ENCODE peak calls at places on chromosomes 12 and 14, in ten cellular contexts. M is GM23248; T is heart right ventricle; N is CD8-positive, alpha-beta T cell; H is OCI-LY7; L is breast epithelium; C is BE2C; V is neuronal stem cell; O is fibroblast of mammary gland; K is HCT116. E is an unnamed sample.
A peak's percentile ranks its signal among the peaks of the same experiment; 100 is the strongest.

GRCh38 chr12:19066471-19067001 is 63.0 kb upstream of the PLEKHA5 start:
- DNase-seq in T (no peak), C (peak; percentile 7), V (no peak), O (no peak), L (no peak), K (no peak), M (no peak), H (no peak), N (no peak), E (no peak)

GRCh38 chr14:47919334-47919846 is 244.0 kb upstream of the MDGA2 start:
- DNase-seq in O (no peak), V (no peak), H (no peak), K (no peak), L (no peak), C (no peak), M (no peak), T (no peak), N (no peak), E (no peak)

GRCh38 chr14:90620540-90621204 is 195.6 kb downstream of the TTC7B start:
- DNase-seq in H (no peak), L (no peak), V (no peak), K (no peak), C (no peak), T (no peak), N (no peak), M (no peak), O (no peak), E (no peak)

GRCh38 chr12:52079576-52080402 is at the start of gene SMIM41:
- DNase-seq in C (no peak), T (peak; percentile 43), V (no peak), N (no peak), L (no peak), M (no peak), H (no peak), O (no peak), K (no peak), E (no peak)

GRCh38 chr14:61343471-61343870 is 22.1 kb downstream of the PRKCH start:
- DNase-seq in T (no peak), O (peak; percentile 25), C (no peak), H (no peak), N (no peak), L (no peak), V (no peak), M (peak; percentile 29), K (no peak), E (no peak)

GRCh38 chr12:104742551-104742961 is 215.5 kb downstream of the SLC41A2 start:
- DNase-seq in T (peak; percentile 53), L (no peak), N (no peak), M (no peak), V (no peak), C (peak; percentile 59), K (no peak), O (no peak), H (no peak), E (no peak)

GRCh38 chr12:51080136-51080535 is 3.3 kb downstream of the CSRNP2 start:
- DNase-seq in K (no peak), H (no peak), L (no peak), O (no peak), N (no peak), M (no peak), C (no peak), T (no peak), V (no peak), E (no peak)

GRCh38 chr12:20097561-20097960 is 270.8 kb upstream of the PDE3A start:
- DNase-seq in O (peak; percentile 79), M (peak; percentile 52), T (no peak), C (no peak), V (no peak), N (no peak), K (no peak), L (no peak), H (no peak), E (no peak)

GRCh38 chr14:74501135-74501614 is 7.6 kb downstream of the ISCA2 start:
- DNase-seq in M (peak; percentile 87), L (peak; percentile 73), C (peak; percentile 85), K (no peak), N (no peak), T (peak; percentile 58), O (peak; percentile 84), H (peak; percentile 31), V (peak; percentile 75), E (no peak)

GRCh38 chr12:19273482-19274330 is 144.2 kb downstream of the PLEKHA5 start:
- DNase-seq in N (peak; percentile 87), V (no peak), C (peak; percentile 90), L (peak; percentile 56), K (peak; percentile 82), M (peak; percentile 93), T (peak; percentile 64), H (no peak), O (peak; percentile 95), E (peak; percentile 96)

GRCh38 chr12:3049176-3049575 is 28.0 kb upstream of the TSPAN9 start:
- DNase-seq in V (no peak), N (no peak), T (no peak), H (no peak), K (no peak), O (no peak), C (no peak), L (no peak), M (no peak), E (no peak)

GRCh38 chr14:53510281-53510912 is 357.3 kb upstream of the DDHD1 start:
- DNase-seq in M (no peak), N (no peak), K (no peak), V (no peak), H (no peak), L (no peak), O (peak; percentile 35), T (no peak), C (no peak), E (no peak)

GRCh38 chr12:122681814-122682213 is 21.3 kb downstream of the HCAR2 start:
- DNase-seq in N (no peak), L (no peak), C (no peak), K (no peak), M (peak; percentile 70), V (no peak), T (no peak), H (no peak), O (peak; percentile 73), E (no peak)

GRCh38 chr12:15971211-15971610 is 60.1 kb downstream of the DERA start:
- DNase-seq in M (no peak), L (no peak), C (no peak), T (no peak), V (no peak), H (no peak), K (no peak), O (no peak), N (no peak), E (no peak)

GRCh38 chr12:9648701-9649531 is 20.6 kb upstream of the CLEC2D start:
- DNase-seq in K (no peak), T (no peak), H (peak; percentile 62), M (peak; percentile 48), C (no peak), N (peak; percentile 25), O (no peak), V (no peak), L (no peak), E (peak; percentile 27)

GRCh38 chr12:9651265-9651729 is 18.2 kb upstream of the CLEC2D start:
- DNase-seq in V (no peak), K (no peak), N (peak; percentile 59), L (no peak), H (peak; percentile 60), M (peak; percentile 76), O (peak; percentile 76), C (no peak), T (no peak), E (peak; percentile 41)

GRCh38 chr12:9646794-9647622 is 22.5 kb upstream of the CLEC2D start:
- DNase-seq in V (peak; percentile 3), C (no peak), H (peak; percentile 52), T (no peak), L (no peak), K (no peak), M (peak; percentile 47), O (peak; percentile 19), N (no peak), E (peak; percentile 55)

GRCh38 chr12:9647825-9648700 is 21.4 kb upstream of the CLEC2D start:
- DNase-seq in N (peak; percentile 95), O (peak; percentile 74), T (peak; percentile 83), H (peak; percentile 96), K (no peak), L (peak; percentile 73), V (peak; percentile 70), M (peak; percentile 88), C (peak; percentile 82), E (peak; percentile 84)

GRCh38 chr12:9649532-9649940 is 20.0 kb upstream of the CLEC2D start:
- DNase-seq in K (no peak), N (peak; percentile 42), C (no peak), T (no peak), O (no peak), M (no peak), V (no peak), H (peak; percentile 81), L (no peak), E (no peak)
- H3K4me3 ChIP-seq in K (no peak overlapping the region), N (peak overlapping the region; percentile 81), C (no peak overlapping the region), T (peak overlapping the region; percentile 70), O (peak overlapping the region; percentile 66), M (peak overlapping the region; percentile 82), V (peak overlapping the region; percentile 76), H (peak overlapping the region; percentile 91), L (peak overlapping the region; percentile 62), E (peak overlapping the region; percentile 61)

DNA sequence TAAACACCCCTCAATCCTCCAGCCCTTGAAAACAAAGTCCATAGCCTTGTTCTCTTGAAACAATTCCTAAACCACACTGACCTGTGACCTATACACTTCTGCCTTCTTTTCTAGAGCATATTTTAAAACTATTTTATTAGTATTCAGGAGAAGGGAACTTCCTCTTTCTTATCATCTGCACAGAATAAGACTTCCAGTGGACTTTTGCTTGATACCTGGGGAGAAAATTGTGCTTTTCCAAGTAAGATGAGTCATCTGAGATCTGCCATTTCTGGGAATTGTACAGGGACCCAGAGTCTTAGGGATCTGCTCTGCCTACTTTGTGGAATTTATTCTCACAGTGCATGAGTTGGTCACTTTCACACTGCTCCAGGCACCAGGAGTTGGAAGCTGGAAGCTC is 10.5 kb upstream of the WNT5B start:
- DNase-seq in M (no peak), T (no peak), V (no peak), N (no peak), K (no peak), O (no peak), C (no peak), L (no peak), H (no peak), E (no peak)
- H3K4me3 ChIP-seq in M (no peak overlapping the region), T (no peak overlapping the region), V (no peak overlapping the region), N (no peak overlapping the region), K (no peak overlapping the region), O (no peak overlapping the region), C (no peak overlapping the region), L (no peak overlapping the region), H (no peak overlapping the region), E (no peak overlapping the region)

DNA sequence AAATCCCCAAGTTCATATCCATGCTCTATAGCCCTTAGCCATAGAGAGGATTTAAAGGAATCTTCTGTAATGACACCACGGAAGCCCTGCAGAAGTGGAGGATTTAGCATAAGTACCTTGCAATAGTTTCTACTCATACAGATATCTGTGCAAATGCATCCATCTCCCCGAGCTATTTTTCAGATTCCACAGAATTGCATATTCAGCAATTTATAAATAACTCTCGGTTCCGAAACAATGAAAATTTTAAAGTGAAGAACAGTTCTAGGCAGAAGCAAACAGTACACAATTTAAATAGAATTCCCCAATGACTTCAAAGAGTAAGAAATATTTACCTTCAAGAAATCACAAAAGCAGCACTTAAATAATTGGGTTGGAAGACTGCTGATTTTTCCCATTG is 379 bp downstream of the IGF1 start:
- DNase-seq in O (no peak), K (no peak), N (no peak), H (no peak), V (no peak), C (no peak), M (no peak), T (no peak), L (no peak), E (no peak)
- H3K4me3 ChIP-seq in O (no peak overlapping the region), K (no peak overlapping the region), N (no peak overlapping the region), H (no peak overlapping the region), V (no peak overlapping the region), C (no peak overlapping the region), M (peak overlapping the region; percentile 30), T (no peak overlapping the region), L (peak overlapping the region; percentile 45), E (no peak overlapping the region)

GRCh38 chr12:95790912-95791849 is 617 bp upstream of the NTN4 start:
- DNase-seq in H (no peak), N (peak; percentile 35), C (no peak), M (peak; percentile 56), L (no peak), T (peak; percentile 44), O (no peak), V (peak; percentile 29), K (no peak), E (no peak)
- H3K4me3 ChIP-seq in H (no peak overlapping the region), N (peak overlapping the region; percentile 32), C (no peak overlapping the region), M (peak overlapping the region; percentile 80), L (peak overlapping the region; percentile 89), T (peak overlapping the region; percentile 81), O (peak overlapping the region; percentile 28), V (no peak overlapping the region), K (peak overlapping the region; percentile 51), E (no peak overlapping the region)

E was measured in Jurkat, Clone E6-1.